ENCODE peak calls at places on chromosome 11, in eight cellular contexts. One of them, this sample, is unnamed.

GRCh38 chr11:113615773-113616172 is 90.3 kb downstream of the TMPRSS5 start:
- DNase-seq in stimulated activated CD4-positive, alpha-beta T cell treated with anti-CD3 and anti-CD28 coated beads, Interleukin-12 subunit alpha, Interleukin-12 subunit beta, amount 100 ng/mL, for 48 hours: no peak
- DNase-seq in A549: no peak
- DNase-seq in GDM1: no peak
- DNase-seq in Kasumi-1: no peak
- DNase-seq in anterior cingulate cortex: no peak
- DNase-seq in DND-41: no peak
- DNase-seq in PC-3: no peak
- DNase-seq in this sample: no peak

GRCh38 chr11:36056160-36056751 is 112.4 kb downstream of the LDLRAD3 start:
- DNase-seq in PC-3: peak; percentile 65
- DNase-seq in stimulated activated CD4-positive, alpha-beta T cell treated with anti-CD3 and anti-CD28 coated beads, Interleukin-12 subunit alpha, Interleukin-12 subunit beta, amount 100 ng/mL, for 48 hours: no peak
- DNase-seq in DND-41: no peak
- DNase-seq in A549: peak; percentile 25
- DNase-seq in GDM1: no peak
- DNase-seq in anterior cingulate cortex: no peak
- DNase-seq in Kasumi-1: peak; percentile 43
- DNase-seq in this sample: no peak

GRCh38 chr11:134944986-134945385 is 532.9 kb upstream of the B3GAT1 start:
- DNase-seq in A549: no peak
- DNase-seq in anterior cingulate cortex: no peak
- DNase-seq in Kasumi-1: no peak
- DNase-seq in stimulated activated CD4-positive, alpha-beta T cell treated with anti-CD3 and anti-CD28 coated beads, Interleukin-12 subunit alpha, Interleukin-12 subunit beta, amount 100 ng/mL, for 48 hours: no peak
- DNase-seq in DND-41: no peak
- DNase-seq in GDM1: no peak
- DNase-seq in PC-3: no peak
- DNase-seq in this sample: no peak

GRCh38 chr11:2787816-2788750 is 88.3 kb upstream of the KCNQ1OT1 start:
- DNase-seq in A549: no peak
- DNase-seq in Kasumi-1: peak; percentile 17
- DNase-seq in stimulated activated CD4-positive, alpha-beta T cell treated with anti-CD3 and anti-CD28 coated beads, Interleukin-12 subunit alpha, Interleukin-12 subunit beta, amount 100 ng/mL, for 48 hours: no peak
- DNase-seq in anterior cingulate cortex: no peak
- DNase-seq in GDM1: no peak
- DNase-seq in PC-3: no peak
- DNase-seq in DND-41: no peak
- DNase-seq in this sample: no peak

GRCh38 chr11:33187851-33188722 is 26.8 kb upstream of the CSTF3 start:
- DNase-seq in A549: no peak
- DNase-seq in PC-3: no peak
- DNase-seq in Kasumi-1: peak; percentile 42
- DNase-seq in DND-41: no peak
- DNase-seq in stimulated activated CD4-positive, alpha-beta T cell treated with anti-CD3 and anti-CD28 coated beads, Interleukin-12 subunit alpha, Interleukin-12 subunit beta, amount 100 ng/mL, for 48 hours: no peak
- DNase-seq in GDM1: no peak
- DNase-seq in anterior cingulate cortex: no peak
- DNase-seq in this sample: no peak

GRCh38 chr11:57763568-57763967 is 2.0 kb downstream of the CTNND1 start:
- DNase-seq in A549: peak; percentile 76
- DNase-seq in stimulated activated CD4-positive, alpha-beta T cell treated with anti-CD3 and anti-CD28 coated beads, Interleukin-12 subunit alpha, Interleukin-12 subunit beta, amount 100 ng/mL, for 48 hours: no peak
- DNase-seq in anterior cingulate cortex: no peak
- DNase-seq in GDM1: no peak
- DNase-seq in DND-41: no peak
- DNase-seq in Kasumi-1: no peak
- DNase-seq in PC-3: peak; percentile 66
- DNase-seq in this sample: no peak

GRCh38 chr11:35812850-35813249 is 131.0 kb upstream of the LDLRAD3 start:
- DNase-seq in PC-3: no peak
- DNase-seq in stimulated activated CD4-positive, alpha-beta T cell treated with anti-CD3 and anti-CD28 coated beads, Interleukin-12 subunit alpha, Interleukin-12 subunit beta, amount 100 ng/mL, for 48 hours: no peak
- DNase-seq in A549: no peak
- DNase-seq in DND-41: no peak
- DNase-seq in anterior cingulate cortex: no peak
- DNase-seq in GDM1: no peak
- DNase-seq in Kasumi-1: no peak
- DNase-seq in this sample: no peak

GRCh38 chr11:123103326-123103980 is 41.5 kb upstream of the HSPA8 start:
- DNase-seq in A549: peak; percentile 26
- DNase-seq in stimulated activated CD4-positive, alpha-beta T cell treated with anti-CD3 and anti-CD28 coated beads, Interleukin-12 subunit alpha, Interleukin-12 subunit beta, amount 100 ng/mL, for 48 hours: peak; percentile 33
- DNase-seq in PC-3: peak; percentile 87
- DNase-seq in anterior cingulate cortex: peak; percentile 29
- DNase-seq in Kasumi-1: peak; percentile 54
- DNase-seq in DND-41: peak; percentile 17
- DNase-seq in GDM1: no peak
- DNase-seq in this sample: no peak

GRCh38 chr11:18748766-18749375 is 22.9 kb upstream of the IGSF22 start:
- DNase-seq in PC-3: no peak
- DNase-seq in stimulated activated CD4-positive, alpha-beta T cell treated with anti-CD3 and anti-CD28 coated beads, Interleukin-12 subunit alpha, Interleukin-12 subunit beta, amount 100 ng/mL, for 48 hours: no peak
- DNase-seq in GDM1: no peak
- DNase-seq in DND-41: no peak
- DNase-seq in anterior cingulate cortex: no peak
- DNase-seq in Kasumi-1: no peak
- DNase-seq in A549: no peak
- DNase-seq in this sample: no peak

GRCh38 chr11:441418-442274 is at the start of gene ANO9:
- DNase-seq in stimulated activated CD4-positive, alpha-beta T cell treated with anti-CD3 and anti-CD28 coated beads, Interleukin-12 subunit alpha, Interleukin-12 subunit beta, amount 100 ng/mL, for 48 hours: peak; percentile 48
- DNase-seq in anterior cingulate cortex: no peak
- DNase-seq in Kasumi-1: no peak
- DNase-seq in PC-3: peak; percentile 58
- DNase-seq in DND-41: no peak
- DNase-seq in A549: no peak
- DNase-seq in GDM1: no peak
- DNase-seq in this sample: peak; percentile 49

GRCh38 chr11:61966673-61967176 is 709 bp downstream of the FTH1 start:
- DNase-seq in Kasumi-1: peak; percentile 16
- DNase-seq in PC-3: peak; percentile 49
- DNase-seq in GDM1: no peak
- DNase-seq in A549: no peak
- DNase-seq in stimulated activated CD4-positive, alpha-beta T cell treated with anti-CD3 and anti-CD28 coated beads, Interleukin-12 subunit alpha, Interleukin-12 subunit beta, amount 100 ng/mL, for 48 hours: no peak
- DNase-seq in DND-41: peak; percentile 57
- DNase-seq in anterior cingulate cortex: no peak
- DNase-seq in this sample: no peak

GRCh38 chr11:15770798-15771414 is 585.4 kb downstream of the SOX6 start:
- DNase-seq in GDM1: peak; percentile 4
- DNase-seq in DND-41: peak; percentile 42
- DNase-seq in PC-3: no peak
- DNase-seq in anterior cingulate cortex: no peak
- DNase-seq in Kasumi-1: no peak
- DNase-seq in stimulated activated CD4-positive, alpha-beta T cell treated with anti-CD3 and anti-CD28 coated beads, Interleukin-12 subunit alpha, Interleukin-12 subunit beta, amount 100 ng/mL, for 48 hours: peak; percentile 30
- DNase-seq in A549: peak; percentile 29
- DNase-seq in this sample: no peak

GRCh38 chr11:8369592-8370205 is 106.0 kb upstream of the LMO1 start:
- DNase-seq in Kasumi-1: no peak
- DNase-seq in DND-41: no peak
- DNase-seq in PC-3: no peak
- DNase-seq in GDM1: no peak
- DNase-seq in A549: no peak
- DNase-seq in anterior cingulate cortex: no peak
- DNase-seq in stimulated activated CD4-positive, alpha-beta T cell treated with anti-CD3 and anti-CD28 coated beads, Interleukin-12 subunit alpha, Interleukin-12 subunit beta, amount 100 ng/mL, for 48 hours: no peak
- DNase-seq in this sample: no peak

GRCh38 chr11:35289821-35290220 is 129.5 kb downstream of the SLC1A2 start:
- DNase-seq in A549: no peak
- DNase-seq in Kasumi-1: no peak
- DNase-seq in stimulated activated CD4-positive, alpha-beta T cell treated with anti-CD3 and anti-CD28 coated beads, Interleukin-12 subunit alpha, Interleukin-12 subunit beta, amount 100 ng/mL, for 48 hours: no peak
- DNase-seq in PC-3: peak; percentile 40
- DNase-seq in anterior cingulate cortex: no peak
- DNase-seq in GDM1: no peak
- DNase-seq in DND-41: no peak
- DNase-seq in this sample: no peak

GRCh38 chr11:27233654-27234042 is 129.4 kb downstream of the CCDC34 start:
- DNase-seq in stimulated activated CD4-positive, alpha-beta T cell treated with anti-CD3 and anti-CD28 coated beads, Interleukin-12 subunit alpha, Interleukin-12 subunit beta, amount 100 ng/mL, for 48 hours: no peak
- DNase-seq in PC-3: no peak
- DNase-seq in anterior cingulate cortex: no peak
- DNase-seq in DND-41: no peak
- DNase-seq in GDM1: no peak
- DNase-seq in Kasumi-1: no peak
- DNase-seq in A549: no peak
- DNase-seq in this sample: no peak

GRCh38 chr11:67289226-67289650 is at the start of gene ANKRD13D:
- DNase-seq in stimulated activated CD4-positive, alpha-beta T cell treated with anti-CD3 and anti-CD28 coated beads, Interleukin-12 subunit alpha, Interleukin-12 subunit beta, amount 100 ng/mL, for 48 hours: no peak
- DNase-seq in A549: no peak
- DNase-seq in GDM1: no peak
- DNase-seq in PC-3: no peak
- DNase-seq in anterior cingulate cortex: no peak
- DNase-seq in Kasumi-1: no peak
- DNase-seq in DND-41: no peak
- DNase-seq in this sample: no peak

GRCh38 chr11:12717851-12718291 is 43.6 kb downstream of the TEAD1 start:
- DNase-seq in stimulated activated CD4-positive, alpha-beta T cell treated with anti-CD3 and anti-CD28 coated beads, Interleukin-12 subunit alpha, Interleukin-12 subunit beta, amount 100 ng/mL, for 48 hours: peak; percentile 40
- DNase-seq in DND-41: peak; percentile 82
- DNase-seq in A549: no peak
- DNase-seq in Kasumi-1: no peak
- DNase-seq in anterior cingulate cortex: no peak
- DNase-seq in GDM1: no peak
- DNase-seq in PC-3: no peak
- DNase-seq in this sample: peak; percentile 39

GRCh38 chr11:76248210-76248609 is 41.9 kb upstream of the WNT11 start:
- DNase-seq in A549: peak; percentile 52
- DNase-seq in Kasumi-1: no peak
- DNase-seq in GDM1: no peak
- DNase-seq in stimulated activated CD4-positive, alpha-beta T cell treated with anti-CD3 and anti-CD28 coated beads, Interleukin-12 subunit alpha, Interleukin-12 subunit beta, amount 100 ng/mL, for 48 hours: no peak
- DNase-seq in DND-41: no peak
- DNase-seq in PC-3: peak; percentile 44
- DNase-seq in anterior cingulate cortex: no peak
- DNase-seq in this sample: no peak

GRCh38 chr11:10477690-10478046 is 22.6 kb downstream of the AMPD3 start:
- DNase-seq in stimulated activated CD4-positive, alpha-beta T cell treated with anti-CD3 and anti-CD28 coated beads, Interleukin-12 subunit alpha, Interleukin-12 subunit beta, amount 100 ng/mL, for 48 hours: no peak
- DNase-seq in anterior cingulate cortex: no peak
- DNase-seq in A549: no peak
- DNase-seq in DND-41: no peak
- DNase-seq in PC-3: no peak
- DNase-seq in GDM1: no peak
- DNase-seq in Kasumi-1: no peak
- DNase-seq in this sample: no peak

GRCh38 chr11:122115520-122116343 is at the start of gene BLID:
- DNase-seq in GDM1: no peak
- DNase-seq in A549: no peak
- DNase-seq in stimulated activated CD4-positive, alpha-beta T cell treated with anti-CD3 and anti-CD28 coated beads, Interleukin-12 subunit alpha, Interleukin-12 subunit beta, amount 100 ng/mL, for 48 hours: no peak
- DNase-seq in DND-41: no peak
- DNase-seq in PC-3: peak; percentile 66
- DNase-seq in Kasumi-1: peak; percentile 8
- DNase-seq in anterior cingulate cortex: no peak
- DNase-seq in this sample: no peak

GRCh38 chr11:3840289-3840869 is 380 bp downstream of the RHOG start:
- DNase-seq in Kasumi-1: peak; percentile 35
- DNase-seq in anterior cingulate cortex: no peak
- DNase-seq in A549: no peak
- DNase-seq in stimulated activated CD4-positive, alpha-beta T cell treated with anti-CD3 and anti-CD28 coated beads, Interleukin-12 subunit alpha, Interleukin-12 subunit beta, amount 100 ng/mL, for 48 hours: no peak
- DNase-seq in PC-3: no peak
- DNase-seq in DND-41: peak; percentile 52
- DNase-seq in GDM1: no peak
- DNase-seq in this sample: peak; percentile 40

GRCh38 chr11:120881591-120881990 is 142.3 kb upstream of the TBCEL start:
- DNase-seq in stimulated activated CD4-positive, alpha-beta T cell treated with anti-CD3 and anti-CD28 coated beads, Interleukin-12 subunit alpha, Interleukin-12 subunit beta, amount 100 ng/mL, for 48 hours: no peak
- DNase-seq in PC-3: no peak
- DNase-seq in DND-41: no peak
- DNase-seq in Kasumi-1: no peak
- DNase-seq in A549: no peak
- DNase-seq in anterior cingulate cortex: no peak
- DNase-seq in GDM1: no peak
- DNase-seq in this sample: no peak

GRCh38 chr11:73249304-73249703 is 22.8 kb upstream of the P2RY6 start:
- DNase-seq in stimulated activated CD4-positive, alpha-beta T cell treated with anti-CD3 and anti-CD28 coated beads, Interleukin-12 subunit alpha, Interleukin-12 subunit beta, amount 100 ng/mL, for 48 hours: no peak
- DNase-seq in Kasumi-1: no peak
- DNase-seq in A549: no peak
- DNase-seq in DND-41: no peak
- DNase-seq in anterior cingulate cortex: no peak
- DNase-seq in PC-3: peak; percentile 33
- DNase-seq in GDM1: no peak
- DNase-seq in this sample: no peak

GRCh38 chr11:47394322-47395224 is 13.8 kb upstream of the SLC39A13 start:
- DNase-seq in A549: no peak
- DNase-seq in GDM1: peak; percentile 83
- DNase-seq in anterior cingulate cortex: no peak
- DNase-seq in stimulated activated CD4-positive, alpha-beta T cell treated with anti-CD3 and anti-CD28 coated beads, Interleukin-12 subunit alpha, Interleukin-12 subunit beta, amount 100 ng/mL, for 48 hours: no peak
- DNase-seq in Kasumi-1: peak; percentile 79
- DNase-seq in DND-41: peak; percentile 56
- DNase-seq in PC-3: no peak
- DNase-seq in this sample: peak; percentile 51

GRCh38 chr11:129090056-129090455 is 102.1 kb downstream of the ARHGAP32 start:
- DNase-seq in A549: no peak
- DNase-seq in stimulated activated CD4-positive, alpha-beta T cell treated with anti-CD3 and anti-CD28 coated beads, Interleukin-12 subunit alpha, Interleukin-12 subunit beta, amount 100 ng/mL, for 48 hours: no peak
- DNase-seq in anterior cingulate cortex: no peak
- DNase-seq in Kasumi-1: no peak
- DNase-seq in PC-3: peak; percentile 25
- DNase-seq in GDM1: no peak
- DNase-seq in DND-41: no peak
- DNase-seq in this sample: no peak

GRCh38 chr11:97280347-97280746 is 890.5 kb downstream of the JRKL start:
- DNase-seq in anterior cingulate cortex: no peak
- DNase-seq in DND-41: no peak
- DNase-seq in Kasumi-1: no peak
- DNase-seq in GDM1: no peak
- DNase-seq in A549: no peak
- DNase-seq in stimulated activated CD4-positive, alpha-beta T cell treated with anti-CD3 and anti-CD28 coated beads, Interleukin-12 subunit alpha, Interleukin-12 subunit beta, amount 100 ng/mL, for 48 hours: no peak
- DNase-seq in PC-3: no peak
- DNase-seq in this sample: no peak

GRCh38 chr11:62928011-62928410 is 6.8 kb upstream of the CHRM1 start:
- DNase-seq in DND-41: no peak
- DNase-seq in A549: no peak
- DNase-seq in anterior cingulate cortex: no peak
- DNase-seq in Kasumi-1: no peak
- DNase-seq in PC-3: no peak
- DNase-seq in GDM1: no peak
- DNase-seq in stimulated activated CD4-positive, alpha-beta T cell treated with anti-CD3 and anti-CD28 coated beads, Interleukin-12 subunit alpha, Interleukin-12 subunit beta, amount 100 ng/mL, for 48 hours: no peak
- DNase-seq in this sample: no peak

GRCh38 chr11:18498039-18498438 is 28.7 kb downstream of the TSG101 start:
- DNase-seq in A549: no peak
- DNase-seq in GDM1: no peak
- DNase-seq in PC-3: no peak
- DNase-seq in anterior cingulate cortex: no peak
- DNase-seq in DND-41: no peak
- DNase-seq in stimulated activated CD4-positive, alpha-beta T cell treated with anti-CD3 and anti-CD28 coated beads, Interleukin-12 subunit alpha, Interleukin-12 subunit beta, amount 100 ng/mL, for 48 hours: no peak
- DNase-seq in Kasumi-1: no peak
- DNase-seq in this sample: no peak

GRCh38 chr11:15911377-15912044 is 444.8 kb downstream of the SOX6 start:
- DNase-seq in anterior cingulate cortex: no peak
- DNase-seq in DND-41: no peak
- DNase-seq in Kasumi-1: no peak
- DNase-seq in stimulated activated CD4-positive, alpha-beta T cell treated with anti-CD3 and anti-CD28 coated beads, Interleukin-12 subunit alpha, Interleukin-12 subunit beta, amount 100 ng/mL, for 48 hours: no peak
- DNase-seq in PC-3: no peak
- DNase-seq in A549: no peak
- DNase-seq in GDM1: no peak
- DNase-seq in this sample: no peak

GRCh38 chr11:304915-305833 is 2.4 kb upstream of the IFITM2 start:
- DNase-seq in PC-3: peak; percentile 66
- DNase-seq in DND-41: peak; percentile 72
- DNase-seq in A549: peak; percentile 84
- DNase-seq in stimulated activated CD4-positive, alpha-beta T cell treated with anti-CD3 and anti-CD28 coated beads, Interleukin-12 subunit alpha, Interleukin-12 subunit beta, amount 100 ng/mL, for 48 hours: no peak
- DNase-seq in GDM1: peak; percentile 46
- DNase-seq in anterior cingulate cortex: no peak
- DNase-seq in Kasumi-1: peak; percentile 77
- DNase-seq in this sample: no peak

GRCh38 chr11:17720796-17721171 is 1.4 kb downstream of the MYOD1 start:
- DNase-seq in DND-41: no peak
- DNase-seq in GDM1: no peak
- DNase-seq in Kasumi-1: no peak
- DNase-seq in stimulated activated CD4-positive, alpha-beta T cell treated with anti-CD3 and anti-CD28 coated beads, Interleukin-12 subunit alpha, Interleukin-12 subunit beta, amount 100 ng/mL, for 48 hours: no peak
- DNase-seq in A549: no peak
- DNase-seq in anterior cingulate cortex: no peak
- DNase-seq in PC-3: no peak
- DNase-seq in this sample: no peak

GRCh38 chr11:76049506-76049905 is 156.8 kb downstream of the WNT11 start:
- DNase-seq in stimulated activated CD4-positive, alpha-beta T cell treated with anti-CD3 and anti-CD28 coated beads, Interleukin-12 subunit alpha, Interleukin-12 subunit beta, amount 100 ng/mL, for 48 hours: no peak
- DNase-seq in Kasumi-1: no peak
- DNase-seq in A549: no peak
- DNase-seq in PC-3: no peak
- DNase-seq in DND-41: no peak
- DNase-seq in anterior cingulate cortex: no peak
- DNase-seq in GDM1: no peak
- DNase-seq in this sample: no peak

GRCh38 chr11:101034076-101034475 is 95.5 kb downstream of the PGR start:
- DNase-seq in anterior cingulate cortex: no peak
- DNase-seq in A549: no peak
- DNase-seq in Kasumi-1: no peak
- DNase-seq in stimulated activated CD4-positive, alpha-beta T cell treated with anti-CD3 and anti-CD28 coated beads, Interleukin-12 subunit alpha, Interleukin-12 subunit beta, amount 100 ng/mL, for 48 hours: no peak
- DNase-seq in PC-3: no peak
- DNase-seq in GDM1: no peak
- DNase-seq in DND-41: no peak
- DNase-seq in this sample: no peak

GRCh38 chr11:106086135-106086534 is 8.7 kb downstream of the AASDHPPT start:
- DNase-seq in Kasumi-1: no peak
- DNase-seq in anterior cingulate cortex: no peak
- DNase-seq in GDM1: no peak
- DNase-seq in PC-3: no peak
- DNase-seq in stimulated activated CD4-positive, alpha-beta T cell treated with anti-CD3 and anti-CD28 coated beads, Interleukin-12 subunit alpha, Interleukin-12 subunit beta, amount 100 ng/mL, for 48 hours: no peak
- DNase-seq in A549: no peak
- DNase-seq in DND-41: no peak
- DNase-seq in this sample: no peak

This sample was measured in activated T-cell treated with anti-CD3 and anti-CD28 coated beads for 24 hours.